ENCODE peak calls at places on chromosomes 11 and 22, in four cellular contexts. One of them, this sample, is unnamed.

GRCh38 chr22:37896181-37896592 is 9.9 kb upstream of the MICALL1 start:
- DNase-seq in pancreas: no peak
- DNase-seq in kidney: no peak
- DNase-seq in uterus: no peak
- DNase-seq in this sample: peak; percentile 96

GRCh38 chr11:94623120-94623735 is 56.1 kb downstream of the PIWIL4 start:
- DNase-seq in pancreas: peak; percentile 45
- DNase-seq in kidney: no peak
- DNase-seq in uterus: peak; percentile 44
- DNase-seq in this sample: peak; percentile 73

GRCh38 chr11:115364892-115365291 is 139.3 kb downstream of the CADM1 start:
- DNase-seq in pancreas: no peak
- DNase-seq in kidney: no peak
- DNase-seq in uterus: no peak
- DNase-seq in this sample: no peak

GRCh38 chr11:27331984-27332383 is 31.0 kb downstream of the CCDC34 start:
- DNase-seq in pancreas: no peak
- DNase-seq in kidney: no peak
- DNase-seq in uterus: no peak
- DNase-seq in this sample: no peak

GRCh38 chr22:23204541-23205157 is 24.3 kb downstream of the BCR start:
- DNase-seq in pancreas: peak; percentile 58
- DNase-seq in kidney: peak; percentile 92
- DNase-seq in uterus: peak; percentile 76
- DNase-seq in this sample: no peak

GRCh38 chr11:113895367-113896155 is 9.0 kb upstream of the HTR3B start:
- DNase-seq in pancreas: no peak
- DNase-seq in kidney: no peak
- DNase-seq in uterus: no peak
- DNase-seq in this sample: no peak

GRCh38 chr11:64533501-64533900 is 57.5 kb upstream of the SLC22A12 start:
- DNase-seq in pancreas: no peak
- DNase-seq in kidney: peak; percentile 11
- DNase-seq in uterus: no peak
- DNase-seq in this sample: no peak

GRCh38 chr11:57140568-57140967 is 41.2 kb upstream of the LRRC55 start:
- DNase-seq in pancreas: no peak
- DNase-seq in kidney: no peak
- DNase-seq in uterus: no peak
- DNase-seq in this sample: no peak

GRCh38 chr11:114116800-114117199 is 57.3 kb downstream of the ZBTB16 start:
- DNase-seq in pancreas: no peak
- DNase-seq in kidney: no peak
- DNase-seq in uterus: no peak
- DNase-seq in this sample: no peak

GRCh38 chr22:37121887-37122591 is 12.5 kb upstream of the TMPRSS6 start:
- DNase-seq in pancreas: no peak
- DNase-seq in kidney: no peak
- DNase-seq in uterus: no peak
- DNase-seq in this sample: peak; percentile 85

GRCh38 chr11:124602193-124602592 is 9.0 kb upstream of the PANX3 start:
- DNase-seq in pancreas: no peak
- DNase-seq in kidney: no peak
- DNase-seq in uterus: no peak
- DNase-seq in this sample: no peak

GRCh38 chr22:18035740-18036139 is 11.4 kb upstream of the MICAL3 start:
- DNase-seq in pancreas: peak; percentile 57
- DNase-seq in kidney: peak; percentile 88
- DNase-seq in uterus: no peak
- DNase-seq in this sample: no peak

GRCh38 chr11:132311703-132312102 is 941.3 kb downstream of the NTM start:
- DNase-seq in pancreas: no peak
- DNase-seq in kidney: no peak
- DNase-seq in uterus: no peak
- DNase-seq in this sample: no peak

GRCh38 chr11:102007567-102008437 is 39.4 kb upstream of the CFAP300 start:
- DNase-seq in pancreas: no peak
- DNase-seq in kidney: no peak
- DNase-seq in uterus: no peak
- DNase-seq in this sample: peak; percentile 68

GRCh38 chr11:121464352-121464946 is 11.7 kb upstream of the SORL1-AS1 start:
- DNase-seq in pancreas: peak; percentile 31
- DNase-seq in kidney: peak; percentile 86
- DNase-seq in uterus: peak; percentile 80
- DNase-seq in this sample: peak; percentile 88

GRCh38 chr11:97963528-97964331 is 1057.0 kb upstream of the CNTN5 start:
- DNase-seq in pancreas: no peak
- DNase-seq in kidney: no peak
- DNase-seq in uterus: no peak
- DNase-seq in this sample: no peak

GRCh38 chr11:11993814-11994213 is 14.6 kb downstream of the DKK3 start:
- DNase-seq in pancreas: no peak
- DNase-seq in kidney: no peak
- DNase-seq in uterus: no peak
- DNase-seq in this sample: peak; percentile 86

GRCh38 chr11:12803086-12803826 is 129.0 kb downstream of the TEAD1 start:
- DNase-seq in pancreas: no peak
- DNase-seq in kidney: no peak
- DNase-seq in uterus: no peak
- DNase-seq in this sample: peak; percentile 69

GRCh38 chr22:26995222-26995621 is 337.8 kb downstream of the MIAT start:
- DNase-seq in pancreas: peak; percentile 52
- DNase-seq in kidney: no peak
- DNase-seq in uterus: peak; percentile 60
- DNase-seq in this sample: no peak

GRCh38 chr11:26490546-26490945 is 81.5 kb downstream of the MUC15 start:
- DNase-seq in pancreas: no peak
- DNase-seq in kidney: no peak
- DNase-seq in uterus: no peak
- DNase-seq in this sample: no peak

GRCh38 chr22:32119568-32120235 is 39.4 kb downstream of the C22orf42 start:
- DNase-seq in pancreas: no peak
- DNase-seq in kidney: no peak
- DNase-seq in uterus: no peak
- DNase-seq in this sample: no peak

GRCh38 chr22:36156515-36157419 is 3.8 kb downstream of the APOL3 start:
- DNase-seq in pancreas: peak; percentile 58
- DNase-seq in kidney: peak; percentile 93
- DNase-seq in uterus: peak; percentile 89
- DNase-seq in this sample: peak; percentile 45

GRCh38 chr11:64566042-64566914 is 24.7 kb upstream of the SLC22A12 start:
- DNase-seq in pancreas: peak; percentile 93
- DNase-seq in kidney: peak; percentile 60
- DNase-seq in uterus: peak; percentile 77
- DNase-seq in this sample: peak; percentile 91

GRCh38 chr11:68976563-68976962 is 4.2 kb downstream of the MRGPRD start:
- DNase-seq in pancreas: peak; percentile 3
- DNase-seq in kidney: peak; percentile 24
- DNase-seq in uterus: no peak
- DNase-seq in this sample: no peak

GRCh38 chr11:34653851-34654490 is 33.1 kb downstream of the EHF start:
- DNase-seq in pancreas: peak; percentile 77
- DNase-seq in kidney: peak; percentile 89
- DNase-seq in uterus: no peak
- DNase-seq in this sample: peak; percentile 95

GRCh38 chr22:35523167-35523928 is 17.3 kb upstream of the RASD2 start:
- DNase-seq in pancreas: no peak
- DNase-seq in kidney: no peak
- DNase-seq in uterus: no peak
- DNase-seq in this sample: no peak

GRCh38 chr11:2870460-2870859 is 15.1 kb downstream of the CDKN1C start:
- DNase-seq in pancreas: no peak
- DNase-seq in kidney: no peak
- DNase-seq in uterus: no peak
- DNase-seq in this sample: no peak

GRCh38 chr11:32326522-32326921 is 108.8 kb downstream of the WT1 start:
- DNase-seq in pancreas: no peak
- DNase-seq in kidney: no peak
- DNase-seq in uterus: no peak
- DNase-seq in this sample: no peak

GRCh38 chr11:122042981-122043380 is 73.0 kb downstream of the BLID start:
- DNase-seq in pancreas: no peak
- DNase-seq in kidney: no peak
- DNase-seq in uterus: no peak
- DNase-seq in this sample: no peak

GRCh38 chr11:77179681-77180080 is 51.6 kb downstream of the MYO7A start:
- DNase-seq in pancreas: no peak
- DNase-seq in kidney: peak; percentile 57
- DNase-seq in uterus: no peak
- DNase-seq in this sample: no peak

GRCh38 chr11:116189378-116190170 is 583.2 kb downstream of the BUD13 start:
- DNase-seq in pancreas: no peak
- DNase-seq in kidney: no peak
- DNase-seq in uterus: no peak
- DNase-seq in this sample: no peak

GRCh38 chr11:117572671-117573070 is 224.3 kb downstream of the DSCAML1 start:
- DNase-seq in pancreas: no peak
- DNase-seq in kidney: no peak
- DNase-seq in uterus: no peak
- DNase-seq in this sample: no peak

GRCh38 chr11:129854229-129854805 is 38.7 kb downstream of the TMEM45B start:
- DNase-seq in pancreas: no peak
- DNase-seq in kidney: no peak
- DNase-seq in uterus: no peak
- DNase-seq in this sample: no peak
- H3K27ac ChIP-seq in pancreas: no peak overlapping the region
- H3K27ac ChIP-seq in kidney: no peak overlapping the region
- H3K27ac ChIP-seq in uterus: no peak overlapping the region
- H3K27ac ChIP-seq in this sample: peak overlapping the region; percentile 58

GRCh38 chr11:20159680-20160381 is 444 bp downstream of the DBX1 start:
- DNase-seq in pancreas: no peak
- DNase-seq in kidney: no peak
- DNase-seq in uterus: no peak
- DNase-seq in this sample: no peak

GRCh38 chr11:20162340-20162739 is 2.1 kb upstream of the DBX1 start:
- DNase-seq in pancreas: no peak
- DNase-seq in kidney: no peak
- DNase-seq in uterus: no peak
- DNase-seq in this sample: no peak

GRCh38 chr11:20161923-20162322 is 1.6 kb upstream of the DBX1 start:
- DNase-seq in pancreas: no peak
- DNase-seq in kidney: no peak
- DNase-seq in uterus: no peak
- DNase-seq in this sample: no peak

GRCh38 chr11:20161230-20161918 is 1.1 kb upstream of the DBX1 start:
- DNase-seq in pancreas: no peak
- DNase-seq in kidney: no peak
- DNase-seq in uterus: no peak
- DNase-seq in this sample: no peak

GRCh38 chr11:20160425-20161229 is at the start of gene DBX1:
- DNase-seq in pancreas: no peak
- DNase-seq in kidney: no peak
- DNase-seq in uterus: no peak
- DNase-seq in this sample: no peak
- H3K4me1 ChIP-seq in pancreas: peaks cover 4% of the 10 kb centered on the region
- H3K4me1 ChIP-seq in kidney: no peaks in the 10 kb centered on the region
- H3K4me1 ChIP-seq in uterus: peaks cover 17% of the 10 kb centered on the region
- H3K4me1 ChIP-seq in this sample: peaks cover 4% of the 10 kb centered on the region

GRCh38 chr22:47042861-47043496 is 280.5 kb downstream of the TBC1D22A start:
- DNase-seq in pancreas: no peak
- DNase-seq in kidney: peak; percentile 68
- DNase-seq in uterus: no peak
- DNase-seq in this sample: no peak

GRCh38 chr22:47042116-47042825 is 279.8 kb downstream of the TBC1D22A start:
- DNase-seq in pancreas: no peak
- DNase-seq in kidney: peak; percentile 56
- DNase-seq in uterus: no peak
- DNase-seq in this sample: no peak

GRCh38 chr22:47039356-47039755 is 276.9 kb downstream of the TBC1D22A start:
- DNase-seq in pancreas: no peak
- DNase-seq in kidney: no peak
- DNase-seq in uterus: no peak
- DNase-seq in this sample: no peak

GRCh38 chr22:47040486-47041145 is 278.2 kb downstream of the TBC1D22A start:
- DNase-seq in pancreas: no peak
- DNase-seq in kidney: peak; percentile 57
- DNase-seq in uterus: no peak
- DNase-seq in this sample: peak; percentile 58

GRCh38 chr22:47041201-47042115 is 279.0 kb downstream of the TBC1D22A start:
- DNase-seq in pancreas: no peak
- DNase-seq in kidney: peak; percentile 62
- DNase-seq in uterus: no peak
- DNase-seq in this sample: no peak
- TF ChIP-seq CTCF in pancreas: no peak
- TF ChIP-seq CTCF in kidney: no peak
- TF ChIP-seq CTCF in uterus: no peak
- TF ChIP-seq CTCF in this sample: no peak

DNA sequence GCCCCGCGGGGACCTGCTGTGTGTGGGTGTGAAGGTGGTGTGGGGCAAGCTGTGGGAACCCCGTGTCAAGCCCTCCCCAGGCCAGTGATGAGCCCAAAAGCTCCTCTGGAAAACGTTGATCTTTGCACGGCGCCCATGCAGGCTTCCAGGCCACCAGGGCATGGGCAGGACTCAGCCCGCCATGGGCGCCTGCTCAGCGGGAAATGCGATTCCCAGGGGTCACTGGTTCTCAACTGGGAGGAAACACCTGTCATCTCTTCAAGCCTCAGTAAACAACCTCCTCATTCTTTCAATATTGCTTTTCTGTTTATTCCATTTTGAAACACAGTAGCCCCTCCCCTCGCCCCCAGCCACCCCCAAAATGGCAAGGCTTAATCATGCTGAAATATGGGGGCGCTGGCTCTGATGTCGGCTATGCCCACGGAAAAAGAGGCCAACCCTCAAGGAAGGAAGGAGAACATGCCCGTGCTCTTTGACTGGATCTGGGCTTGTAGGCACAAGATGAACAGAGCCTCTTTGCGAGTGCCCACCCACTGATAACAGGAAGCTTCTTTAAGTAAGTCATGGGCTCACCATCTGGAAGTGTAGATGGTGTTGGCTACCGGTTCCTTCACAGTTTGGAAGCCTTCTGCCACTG is 543 bp upstream of the POU2AF1 start:
- DNase-seq in pancreas: no peak
- DNase-seq in kidney: no peak
- DNase-seq in uterus: no peak
- DNase-seq in this sample: no peak
- H3K27ac ChIP-seq in pancreas: no peak overlapping the region
- H3K27ac ChIP-seq in kidney: no peak overlapping the region
- H3K27ac ChIP-seq in uterus: peak overlapping the region; percentile 51
- H3K27ac ChIP-seq in this sample: no peak overlapping the region

This sample was measured in foreskin keratinocyte.